ENCODE peak calls at places on chromosomes 3 and 15, in eight cellular contexts. One of them, this sample, is unnamed.

GRCh38 chr3:134077649-134078081 is 47.9 kb upstream of the SLCO2A1 start:
- DNase-seq in foreskin fibroblast: no peak
- DNase-seq in brain microvascular endothelial cell: no peak
- DNase-seq in HCT116: no peak
- DNase-seq in coronary artery: peak; percentile 35
- DNase-seq in BJ: no peak
- DNase-seq in psoas muscle: no peak
- DNase-seq in fibroblast of lung: no peak
- DNase-seq in this sample: no peak

GRCh38 chr3:52291508-52292181 is 4.0 kb downstream of the GLYCTK start:
- DNase-seq in foreskin fibroblast: peak; percentile 52
- DNase-seq in brain microvascular endothelial cell: no peak
- DNase-seq in HCT116: no peak
- DNase-seq in coronary artery: no peak
- DNase-seq in BJ: no peak
- DNase-seq in psoas muscle: no peak
- DNase-seq in fibroblast of lung: no peak
- DNase-seq in this sample: no peak

GRCh38 chr15:29821416-29822099 is 710 bp downstream of the TJP1 start:
- DNase-seq in foreskin fibroblast: peak; percentile 90
- DNase-seq in brain microvascular endothelial cell: peak; percentile 88
- DNase-seq in HCT116: peak; percentile 70
- DNase-seq in coronary artery: peak; percentile 89
- DNase-seq in BJ: no peak
- DNase-seq in psoas muscle: peak; percentile 65
- DNase-seq in fibroblast of lung: peak; percentile 79
- DNase-seq in this sample: peak; percentile 80

GRCh38 chr3:77873599-77873998 is 833.7 kb downstream of the ROBO2 start:
- DNase-seq in foreskin fibroblast: no peak
- DNase-seq in brain microvascular endothelial cell: no peak
- DNase-seq in HCT116: no peak
- DNase-seq in coronary artery: no peak
- DNase-seq in BJ: no peak
- DNase-seq in psoas muscle: no peak
- DNase-seq in fibroblast of lung: no peak
- DNase-seq in this sample: no peak

GRCh38 chr3:62874398-62875102 is 666 bp downstream of the CADPS start:
- DNase-seq in foreskin fibroblast: peak; percentile 8
- DNase-seq in brain microvascular endothelial cell: no peak
- DNase-seq in HCT116: no peak
- DNase-seq in coronary artery: no peak
- DNase-seq in BJ: no peak
- DNase-seq in psoas muscle: no peak
- DNase-seq in fibroblast of lung: no peak
- DNase-seq in this sample: no peak

GRCh38 chr3:133410191-133410892 is 10.5 kb downstream of the BFSP2 start:
- DNase-seq in foreskin fibroblast: no peak
- DNase-seq in brain microvascular endothelial cell: no peak
- DNase-seq in HCT116: no peak
- DNase-seq in coronary artery: no peak
- DNase-seq in BJ: no peak
- DNase-seq in psoas muscle: no peak
- DNase-seq in fibroblast of lung: no peak
- DNase-seq in this sample: no peak

GRCh38 chr15:36026627-36027026 is 480.7 kb upstream of the DPH6 start:
- DNase-seq in foreskin fibroblast: no peak
- DNase-seq in brain microvascular endothelial cell: no peak
- DNase-seq in HCT116: no peak
- DNase-seq in coronary artery: no peak
- DNase-seq in BJ: no peak
- DNase-seq in psoas muscle: no peak
- DNase-seq in fibroblast of lung: no peak
- DNase-seq in this sample: no peak

GRCh38 chr3:178778579-178778978 is 242.3 kb downstream of the KCNMB2 start:
- DNase-seq in foreskin fibroblast: no peak
- DNase-seq in brain microvascular endothelial cell: no peak
- DNase-seq in HCT116: no peak
- DNase-seq in coronary artery: no peak
- DNase-seq in BJ: no peak
- DNase-seq in psoas muscle: no peak
- DNase-seq in fibroblast of lung: no peak
- DNase-seq in this sample: no peak

GRCh38 chr3:128784228-128784627 is 58.2 kb downstream of the RAB7A start:
- DNase-seq in foreskin fibroblast: no peak
- DNase-seq in brain microvascular endothelial cell: no peak
- DNase-seq in HCT116: no peak
- DNase-seq in coronary artery: no peak
- DNase-seq in BJ: no peak
- DNase-seq in psoas muscle: peak; percentile 32
- DNase-seq in fibroblast of lung: no peak
- DNase-seq in this sample: no peak

GRCh38 chr3:80696280-80696679 is 928.5 kb upstream of the ROBO1 start:
- DNase-seq in foreskin fibroblast: no peak
- DNase-seq in brain microvascular endothelial cell: no peak
- DNase-seq in HCT116: no peak
- DNase-seq in coronary artery: no peak
- DNase-seq in BJ: no peak
- DNase-seq in psoas muscle: no peak
- DNase-seq in fibroblast of lung: no peak
- DNase-seq in this sample: no peak

GRCh38 chr15:51939216-51939615 is 32.4 kb downstream of the LEO1 start:
- DNase-seq in foreskin fibroblast: no peak
- DNase-seq in brain microvascular endothelial cell: no peak
- DNase-seq in HCT116: no peak
- DNase-seq in coronary artery: no peak
- DNase-seq in BJ: no peak
- DNase-seq in psoas muscle: no peak
- DNase-seq in fibroblast of lung: no peak
- DNase-seq in this sample: peak; percentile 56

GRCh38 chr3:65751123-65751700 is 287.5 kb downstream of the MAGI1 start:
- DNase-seq in foreskin fibroblast: peak; percentile 72
- DNase-seq in brain microvascular endothelial cell: peak; percentile 53
- DNase-seq in HCT116: peak; percentile 3
- DNase-seq in coronary artery: no peak
- DNase-seq in BJ: no peak
- DNase-seq in psoas muscle: peak; percentile 14
- DNase-seq in fibroblast of lung: peak; percentile 48
- DNase-seq in this sample: peak; percentile 50

GRCh38 chr3:141439589-141439988 is 47.2 kb upstream of the RASA2 start:
- DNase-seq in foreskin fibroblast: no peak
- DNase-seq in brain microvascular endothelial cell: no peak
- DNase-seq in HCT116: no peak
- DNase-seq in coronary artery: no peak
- DNase-seq in BJ: no peak
- DNase-seq in psoas muscle: no peak
- DNase-seq in fibroblast of lung: no peak
- DNase-seq in this sample: no peak

GRCh38 chr3:15486020-15486419 is 35.5 kb downstream of the COLQ start:
- DNase-seq in foreskin fibroblast: no peak
- DNase-seq in brain microvascular endothelial cell: no peak
- DNase-seq in HCT116: no peak
- DNase-seq in coronary artery: no peak
- DNase-seq in BJ: no peak
- DNase-seq in psoas muscle: no peak
- DNase-seq in fibroblast of lung: no peak
- DNase-seq in this sample: no peak

GRCh38 chr3:65615329-65615728 is 423.4 kb downstream of the MAGI1 start:
- DNase-seq in foreskin fibroblast: no peak
- DNase-seq in brain microvascular endothelial cell: no peak
- DNase-seq in HCT116: no peak
- DNase-seq in coronary artery: no peak
- DNase-seq in BJ: no peak
- DNase-seq in psoas muscle: no peak
- DNase-seq in fibroblast of lung: no peak
- DNase-seq in this sample: no peak

GRCh38 chr3:45608296-45608695 is 13.7 kb downstream of the LIMD1 start:
- DNase-seq in foreskin fibroblast: no peak
- DNase-seq in brain microvascular endothelial cell: no peak
- DNase-seq in HCT116: no peak
- DNase-seq in coronary artery: no peak
- DNase-seq in BJ: no peak
- DNase-seq in psoas muscle: no peak
- DNase-seq in fibroblast of lung: no peak
- DNase-seq in this sample: no peak

GRCh38 chr15:59174161-59174845 is 32.3 kb upstream of the LDHAL6B start:
- DNase-seq in foreskin fibroblast: no peak
- DNase-seq in brain microvascular endothelial cell: peak; percentile 36
- DNase-seq in HCT116: no peak
- DNase-seq in coronary artery: no peak
- DNase-seq in BJ: no peak
- DNase-seq in psoas muscle: no peak
- DNase-seq in fibroblast of lung: no peak
- DNase-seq in this sample: no peak

GRCh38 chr3:25151497-25151896 is 276.6 kb upstream of the RARB start:
- DNase-seq in foreskin fibroblast: no peak
- DNase-seq in brain microvascular endothelial cell: peak; percentile 23
- DNase-seq in HCT116: no peak
- DNase-seq in coronary artery: no peak
- DNase-seq in BJ: no peak
- DNase-seq in psoas muscle: no peak
- DNase-seq in fibroblast of lung: peak; percentile 6
- DNase-seq in this sample: peak; percentile 35

GRCh38 chr15:78207110-78207458 is 27.3 kb downstream of the ACSBG1 start:
- DNase-seq in foreskin fibroblast: no peak
- DNase-seq in brain microvascular endothelial cell: no peak
- DNase-seq in HCT116: no peak
- DNase-seq in coronary artery: peak; percentile 52
- DNase-seq in BJ: no peak
- DNase-seq in psoas muscle: no peak
- DNase-seq in fibroblast of lung: no peak
- DNase-seq in this sample: no peak

GRCh38 chr15:51299187-51300015 is 39.0 kb downstream of the CYP19A1 start:
- DNase-seq in foreskin fibroblast: no peak
- DNase-seq in brain microvascular endothelial cell: no peak
- DNase-seq in HCT116: no peak
- DNase-seq in coronary artery: peak; percentile 38
- DNase-seq in BJ: no peak
- DNase-seq in psoas muscle: no peak
- DNase-seq in fibroblast of lung: no peak
- DNase-seq in this sample: no peak

GRCh38 chr3:101519685-101520365 is 6.8 kb upstream of the SENP7 start:
- DNase-seq in foreskin fibroblast: no peak
- DNase-seq in brain microvascular endothelial cell: no peak
- DNase-seq in HCT116: no peak
- DNase-seq in coronary artery: no peak
- DNase-seq in BJ: no peak
- DNase-seq in psoas muscle: no peak
- DNase-seq in fibroblast of lung: no peak
- DNase-seq in this sample: no peak

GRCh38 chr3:71586810-71587242 is 3.3 kb upstream of the FOXP1 start:
- DNase-seq in foreskin fibroblast: no peak
- DNase-seq in brain microvascular endothelial cell: no peak
- DNase-seq in HCT116: no peak
- DNase-seq in coronary artery: no peak
- DNase-seq in BJ: no peak
- DNase-seq in psoas muscle: no peak
- DNase-seq in fibroblast of lung: no peak
- DNase-seq in this sample: no peak
- H3K4me3 ChIP-seq in foreskin fibroblast: no peak overlapping the region
- H3K4me3 ChIP-seq in brain microvascular endothelial cell: no peak overlapping the region
- H3K4me3 ChIP-seq in HCT116: no peak overlapping the region
- H3K4me3 ChIP-seq in coronary artery: no peak overlapping the region
- H3K4me3 ChIP-seq in BJ: no peak overlapping the region
- H3K4me3 ChIP-seq in psoas muscle: no peak overlapping the region
- H3K4me3 ChIP-seq in fibroblast of lung: no peak overlapping the region
- H3K4me3 ChIP-seq in this sample: no peak overlapping the region

GRCh38 chr15:89999676-90000174 is 1.4 kb upstream of the ZNF710 start:
- DNase-seq in foreskin fibroblast: peak; percentile 80
- DNase-seq in brain microvascular endothelial cell: no peak
- DNase-seq in HCT116: no peak
- DNase-seq in coronary artery: no peak
- DNase-seq in BJ: no peak
- DNase-seq in psoas muscle: peak; percentile 35
- DNase-seq in fibroblast of lung: peak; percentile 40
- DNase-seq in this sample: no peak
- H3K4me3 ChIP-seq in foreskin fibroblast: peak overlapping the region; percentile 75
- H3K4me3 ChIP-seq in brain microvascular endothelial cell: peak overlapping the region; percentile 64
- H3K4me3 ChIP-seq in HCT116: peak overlapping the region; percentile 66
- H3K4me3 ChIP-seq in coronary artery: peak overlapping the region; percentile 98
- H3K4me3 ChIP-seq in BJ: peak overlapping the region; percentile 49
- H3K4me3 ChIP-seq in psoas muscle: peak overlapping the region; percentile 70
- H3K4me3 ChIP-seq in fibroblast of lung: peak overlapping the region; percentile 69
- H3K4me3 ChIP-seq in this sample: peak overlapping the region; percentile 12

GRCh38 chr3:99960123-99960878 is 142.6 kb downstream of the CMSS1 start:
- DNase-seq in foreskin fibroblast: no peak
- DNase-seq in brain microvascular endothelial cell: no peak
- DNase-seq in HCT116: no peak
- DNase-seq in coronary artery: no peak
- DNase-seq in BJ: no peak
- DNase-seq in psoas muscle: no peak
- DNase-seq in fibroblast of lung: no peak
- DNase-seq in this sample: no peak
- H3K4me3 ChIP-seq in foreskin fibroblast: no peak overlapping the region
- H3K4me3 ChIP-seq in brain microvascular endothelial cell: no peak overlapping the region
- H3K4me3 ChIP-seq in HCT116: no peak overlapping the region
- H3K4me3 ChIP-seq in coronary artery: peak overlapping the region; percentile 32
- H3K4me3 ChIP-seq in BJ: no peak overlapping the region
- H3K4me3 ChIP-seq in psoas muscle: peak overlapping the region; percentile 12
- H3K4me3 ChIP-seq in fibroblast of lung: no peak overlapping the region
- H3K4me3 ChIP-seq in this sample: no peak overlapping the region

GRCh38 chr3:155089495-155089894 is 9.4 kb downstream of the MME start:
- DNase-seq in foreskin fibroblast: no peak
- DNase-seq in brain microvascular endothelial cell: no peak
- DNase-seq in HCT116: no peak
- DNase-seq in coronary artery: no peak
- DNase-seq in BJ: no peak
- DNase-seq in psoas muscle: no peak
- DNase-seq in fibroblast of lung: no peak
- DNase-seq in this sample: no peak

GRCh38 chr3:155088705-155089380 is 8.7 kb downstream of the MME start:
- DNase-seq in foreskin fibroblast: no peak
- DNase-seq in brain microvascular endothelial cell: no peak
- DNase-seq in HCT116: no peak
- DNase-seq in coronary artery: no peak
- DNase-seq in BJ: no peak
- DNase-seq in psoas muscle: no peak
- DNase-seq in fibroblast of lung: peak; percentile 59
- DNase-seq in this sample: no peak

GRCh38 chr3:155084567-155084966 is 4.4 kb downstream of the MME start:
- DNase-seq in foreskin fibroblast: peak; percentile 1
- DNase-seq in brain microvascular endothelial cell: no peak
- DNase-seq in HCT116: no peak
- DNase-seq in coronary artery: no peak
- DNase-seq in BJ: no peak
- DNase-seq in psoas muscle: no peak
- DNase-seq in fibroblast of lung: no peak
- DNase-seq in this sample: no peak

GRCh38 chr3:155083313-155083905 is 3.3 kb downstream of the MME start:
- DNase-seq in foreskin fibroblast: peak; percentile 5
- DNase-seq in brain microvascular endothelial cell: no peak
- DNase-seq in HCT116: no peak
- DNase-seq in coronary artery: no peak
- DNase-seq in BJ: no peak
- DNase-seq in psoas muscle: no peak
- DNase-seq in fibroblast of lung: no peak
- DNase-seq in this sample: no peak

DNA sequence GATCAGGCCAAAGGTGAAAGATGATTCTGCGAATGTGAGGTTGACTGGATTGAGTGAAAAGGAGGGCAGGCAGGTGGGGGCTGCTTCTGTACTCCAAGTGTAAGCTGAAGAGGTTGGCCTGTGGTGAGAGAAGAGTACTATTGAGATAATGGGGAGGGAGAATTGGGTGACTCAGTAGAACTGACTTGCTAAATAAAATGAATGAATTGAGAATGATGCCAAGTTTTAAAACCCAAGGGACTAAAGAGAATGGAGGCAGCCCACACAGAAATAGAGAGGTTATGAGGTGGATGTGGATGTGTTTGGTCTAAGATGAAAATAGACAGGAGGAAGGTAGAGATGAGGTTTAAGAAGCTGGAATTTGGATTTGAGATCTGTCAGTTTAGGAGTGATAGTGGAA is 5.9 kb downstream of the MME start:
- DNase-seq in foreskin fibroblast: no peak
- DNase-seq in brain microvascular endothelial cell: peak; percentile 17
- DNase-seq in HCT116: no peak
- DNase-seq in coronary artery: no peak
- DNase-seq in BJ: no peak
- DNase-seq in psoas muscle: no peak
- DNase-seq in fibroblast of lung: no peak
- DNase-seq in this sample: peak; percentile 41
- H3K4me3 ChIP-seq in foreskin fibroblast: no peak overlapping the region
- H3K4me3 ChIP-seq in brain microvascular endothelial cell: no peak overlapping the region
- H3K4me3 ChIP-seq in HCT116: no peak overlapping the region
- H3K4me3 ChIP-seq in coronary artery: no peak overlapping the region
- H3K4me3 ChIP-seq in BJ: no peak overlapping the region
- H3K4me3 ChIP-seq in psoas muscle: no peak overlapping the region
- H3K4me3 ChIP-seq in fibroblast of lung: no peak overlapping the region
- H3K4me3 ChIP-seq in this sample: no peak overlapping the region

This sample was measured in fibroblast of pulmonary artery.